ENCODE peak calls at places on chromosomes 12 and 14, in ten cellular contexts. Q, V, K, W, A, E, T, S, B and R are unnamed samples. For H3K9me3, the result is how much of the 10 kb centered on the place peaks cover.

GRCh38 chr14:51533160-51533559 is 118.5 kb upstream of the FRMD6 start:
- DNase-seq in Q (no peak), V (no peak), K (no peak), W (no peak), A (no peak), E (no peak), T (no peak), S (no peak), B (no peak), R (no peak)

GRCh38 chr14:68797180-68797670 is 4.4 kb upstream of the ZFP36L1 start:
- DNase-seq in Q (no peak), V (no peak), K (peak), W (no peak), A (no peak), E (no peak), T (no peak), S (no peak), B (peak), R (no peak)

GRCh38 chr12:64187370-64187769 is 34.7 kb downstream of the KICS2 start:
- DNase-seq in Q (no peak), V (no peak), K (no peak), W (no peak), A (no peak), E (no peak), T (no peak), S (no peak), B (no peak), R (no peak)

GRCh38 chr14:80055912-80056801 is 155.1 kb downstream of the DIO2 start:
- DNase-seq in Q (no peak), V (no peak), K (peak), W (peak), A (peak), E (no peak), T (peak), S (no peak), B (peak), R (no peak)

GRCh38 chr14:38255408-38255672 is 553 bp downstream of the CLEC14A start:
- DNase-seq in Q (no peak), V (peak), K (no peak), W (no peak), A (no peak), E (peak), T (no peak), S (peak), B (no peak), R (peak)

GRCh38 chr12:20367731-20368652 is at the start of gene PDE3A:
- DNase-seq in Q (peak), V (peak), K (peak), W (no peak), A (peak), E (peak), T (peak), S (peak), B (peak), R (peak)

GRCh38 chr12:101967506-101967905 is 90.1 kb downstream of the DRAM1 start:
- DNase-seq in Q (no peak), V (no peak), K (no peak), W (no peak), A (no peak), E (no peak), T (no peak), S (no peak), B (no peak), R (no peak)

GRCh38 chr12:8078400-8078799 is 3.7 kb upstream of the NECAP1 start:
- DNase-seq in Q (no peak), V (no peak), K (peak), W (peak), A (peak), E (no peak), T (no peak), S (no peak), B (no peak), R (no peak)

GRCh38 chr14:74562515-74563232 is 49.4 kb downstream of the LTBP2 start:
- DNase-seq in Q (no peak), V (peak), K (no peak), W (no peak), A (no peak), E (no peak), T (no peak), S (no peak), B (no peak), R (no peak)

GRCh38 chr14:92475451-92476187 is 38.0 kb upstream of the RIN3 start:
- DNase-seq in Q (peak), V (peak), K (no peak), W (no peak), A (peak), E (peak), T (no peak), S (no peak), B (no peak), R (peak)

GRCh38 chr12:132713123-132713522 is 2.5 kb downstream of the PGAM5 start:
- DNase-seq in Q (no peak), V (no peak), K (no peak), W (no peak), A (no peak), E (no peak), T (no peak), S (no peak), B (no peak), R (no peak)

GRCh38 chr12:132708150-132708549 is 2.5 kb upstream of the PGAM5 start:
- DNase-seq in Q (no peak), V (no peak), K (no peak), W (no peak), A (no peak), E (no peak), T (no peak), S (no peak), B (no peak), R (no peak)

GRCh38 chr12:132711169-132711843 is 664 bp downstream of the PGAM5 start:
- DNase-seq in Q (no peak), V (no peak), K (peak), W (no peak), A (peak), E (peak), T (no peak), S (peak), B (peak), R (no peak)

GRCh38 chr12:132710062-132710421 is 600 bp upstream of the PGAM5 start:
- DNase-seq in Q (no peak), V (no peak), K (peak), W (no peak), A (no peak), E (no peak), T (no peak), S (no peak), B (peak), R (peak)

GRCh38 chr12:132710422-132711168 is at the start of gene PGAM5:
- DNase-seq in Q (peak), V (peak), K (peak), W (peak), A (peak), E (peak), T (peak), S (peak), B (peak), R (peak)
- TF ChIP-seq CTCF in Q (no peak), V (no peak), K (no peak), W (no peak), A (no peak), E (no peak), T (no peak), S (no peak), B (no peak), R (no peak)

DNA sequence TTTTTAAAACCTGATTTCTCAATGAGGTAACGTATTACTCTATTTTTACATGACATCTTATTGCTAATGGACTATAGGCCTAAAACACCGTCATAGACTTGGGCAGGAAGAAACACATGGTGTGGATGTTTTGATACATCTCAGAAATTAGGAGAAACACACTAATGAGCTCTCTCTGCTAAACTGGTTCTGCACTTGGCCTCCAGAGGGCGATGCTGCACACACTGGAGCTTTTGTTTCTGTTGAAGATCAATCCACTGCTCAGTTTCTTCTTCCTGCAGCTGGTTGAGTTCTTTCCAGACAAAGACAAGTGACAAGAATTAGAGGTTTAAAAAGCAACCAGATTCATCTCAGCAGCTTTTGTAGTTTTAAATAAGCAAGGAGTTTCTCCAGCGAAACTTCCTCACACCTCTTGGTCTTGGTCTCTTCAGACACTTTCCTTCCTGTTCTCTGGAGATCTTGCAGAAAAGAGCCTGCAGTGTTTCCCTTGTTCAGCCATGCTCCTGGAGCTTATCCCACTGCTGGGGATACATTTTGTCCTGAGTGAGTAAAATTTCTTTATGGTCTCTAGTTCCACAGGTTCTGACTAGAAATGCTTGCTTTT is 178.5 kb upstream of the OR4E1 start:
- DNase-seq in Q (peak), V (peak), K (peak), W (no peak), A (peak), E (no peak), T (no peak), S (peak), B (peak), R (no peak)
- H3K4me3 ChIP-seq in Q (no peak), V (no peak), K (no peak), W (no peak), A (no peak), E (no peak), T (no peak), S (no peak), B (no peak), R (peak)

GRCh38 chr12:130427381-130427887 is 89.7 kb downstream of the PIWIL1 start:
- DNase-seq in Q (no peak), V (no peak), K (no peak), W (no peak), A (peak), E (peak), T (no peak), S (no peak), B (peak), R (no peak)

GRCh38 chr12:130424858-130425697 is 87.4 kb downstream of the PIWIL1 start:
- DNase-seq in Q (no peak), V (no peak), K (no peak), W (no peak), A (peak), E (no peak), T (no peak), S (no peak), B (peak), R (no peak)

GRCh38 chr12:130429656-130430505 is 92.2 kb downstream of the PIWIL1 start:
- DNase-seq in Q (no peak), V (no peak), K (no peak), W (no peak), A (no peak), E (peak), T (peak), S (no peak), B (no peak), R (no peak)

GRCh38 chr12:130425698-130426245 is 88.1 kb downstream of the PIWIL1 start:
- DNase-seq in Q (no peak), V (no peak), K (no peak), W (no peak), A (peak), E (no peak), T (no peak), S (no peak), B (peak), R (no peak)

DNA sequence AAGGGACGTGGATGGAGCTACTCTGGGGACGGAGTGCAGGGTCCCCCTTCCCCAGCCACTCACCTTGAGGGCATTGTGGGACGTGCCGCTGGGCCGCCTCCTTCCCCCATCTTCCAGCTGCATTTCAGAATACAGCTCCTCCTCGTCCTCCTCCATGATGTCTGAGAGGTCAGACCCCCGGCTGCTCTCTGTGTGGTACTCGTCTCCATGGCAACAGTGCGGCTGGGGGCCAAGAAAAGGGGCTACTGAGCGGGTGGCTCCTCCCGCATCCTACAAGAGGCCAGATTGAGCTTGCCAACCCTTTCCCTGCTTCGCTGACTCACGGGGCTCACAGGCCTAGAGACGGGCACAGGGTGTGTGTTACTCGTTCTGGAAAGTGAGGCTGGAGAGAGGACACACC is 90.4 kb downstream of the PIWIL1 start:
- DNase-seq in Q (no peak), V (no peak), K (peak), W (no peak), A (peak), E (peak), T (no peak), S (no peak), B (no peak), R (no peak)
- H3K9me3 ChIP-seq in Q (under half), V (under half), K (under half), W (half or more), A (under half), E (under half), T (under half), S (under half), B (under half), R (under half)

DNA sequence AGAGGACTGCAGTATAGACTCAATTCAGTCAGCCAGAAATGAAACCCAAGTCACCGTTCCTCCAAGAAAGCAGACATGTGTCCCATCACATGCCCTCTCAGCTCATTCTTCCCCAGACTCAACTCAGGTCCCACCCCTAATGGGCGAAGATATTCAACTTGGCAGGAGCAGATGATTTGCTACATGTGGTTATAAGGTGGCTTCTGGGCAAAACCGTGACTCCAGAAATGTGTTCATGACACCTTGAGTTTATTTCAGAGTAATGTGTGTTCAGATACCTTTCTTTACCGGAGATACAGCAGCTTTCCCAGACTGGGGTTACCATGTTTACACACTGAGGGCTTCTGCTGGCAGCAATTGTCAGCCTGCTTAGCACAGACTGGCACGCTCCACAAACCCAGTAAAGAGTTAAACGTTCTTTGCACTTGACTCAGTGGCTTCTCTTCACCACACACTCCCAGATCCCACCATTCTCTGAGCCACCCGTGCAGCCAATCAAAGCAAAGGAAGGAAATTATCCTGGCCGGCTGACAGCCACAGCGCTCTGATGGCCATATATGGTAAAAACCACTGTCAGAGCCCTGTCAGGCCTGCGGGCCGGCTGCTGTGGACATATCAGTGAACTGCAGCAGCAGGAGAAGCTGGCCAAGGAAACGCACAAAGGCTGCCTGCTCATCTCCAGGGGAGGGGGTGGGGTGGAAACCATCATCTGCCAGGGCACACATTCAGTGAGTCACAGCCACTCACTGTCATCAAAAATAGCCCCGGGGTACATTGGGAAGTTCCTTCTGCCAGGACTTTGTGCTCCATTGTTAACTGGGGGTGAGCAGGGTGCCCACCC is 39.9 kb downstream of the CORO1C start:
- DNase-seq in Q (peak), V (peak), K (peak), W (peak), A (peak), E (peak), T (peak), S (peak), B (peak), R (peak)
- TF ChIP-seq CTCF in Q (peak), V (peak), K (peak), W (peak), A (peak), E (peak), T (peak), S (peak), B (peak), R (peak)

DNA sequence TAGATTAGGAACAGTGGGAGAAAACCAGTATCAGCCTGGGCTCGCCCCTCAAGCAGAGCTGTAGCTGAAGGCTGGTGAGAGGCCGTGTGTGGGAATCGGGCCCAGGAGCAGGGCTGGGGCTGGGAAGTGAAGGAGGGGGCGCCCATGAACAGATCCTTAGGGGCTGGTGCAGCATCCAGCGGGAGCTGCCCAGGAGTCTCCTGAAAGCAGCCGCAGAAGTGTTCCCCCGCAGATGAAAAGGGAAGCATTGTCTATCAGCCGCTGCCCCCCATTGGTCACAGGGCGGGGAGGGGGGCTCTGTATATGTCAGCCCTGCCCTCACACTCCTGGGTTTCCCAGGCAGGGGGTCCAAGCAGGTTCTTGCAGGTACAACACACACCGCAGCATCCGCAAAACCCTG is 15.6 kb upstream of the RFLNA start:
- DNase-seq in Q (no peak), V (no peak), K (no peak), W (no peak), A (no peak), E (no peak), T (no peak), S (no peak), B (no peak), R (no peak)
- H3K4me3 ChIP-seq in Q (no peak), V (no peak), K (no peak), W (no peak), A (no peak), E (no peak), T (no peak), S (no peak), B (no peak), R (no peak)

GRCh38 chr12:18583655-18584054 is 154.2 kb downstream of the PLCZ1 start:
- DNase-seq in Q (no peak), V (no peak), K (peak), W (no peak), A (no peak), E (no peak), T (no peak), S (no peak), B (no peak), R (no peak)
- H3K9me3 ChIP-seq in Q (under half), V (under half), K (under half), W (under half), A (under half), E (under half), T (under half), S (under half), B (under half), R (under half)

DNA sequence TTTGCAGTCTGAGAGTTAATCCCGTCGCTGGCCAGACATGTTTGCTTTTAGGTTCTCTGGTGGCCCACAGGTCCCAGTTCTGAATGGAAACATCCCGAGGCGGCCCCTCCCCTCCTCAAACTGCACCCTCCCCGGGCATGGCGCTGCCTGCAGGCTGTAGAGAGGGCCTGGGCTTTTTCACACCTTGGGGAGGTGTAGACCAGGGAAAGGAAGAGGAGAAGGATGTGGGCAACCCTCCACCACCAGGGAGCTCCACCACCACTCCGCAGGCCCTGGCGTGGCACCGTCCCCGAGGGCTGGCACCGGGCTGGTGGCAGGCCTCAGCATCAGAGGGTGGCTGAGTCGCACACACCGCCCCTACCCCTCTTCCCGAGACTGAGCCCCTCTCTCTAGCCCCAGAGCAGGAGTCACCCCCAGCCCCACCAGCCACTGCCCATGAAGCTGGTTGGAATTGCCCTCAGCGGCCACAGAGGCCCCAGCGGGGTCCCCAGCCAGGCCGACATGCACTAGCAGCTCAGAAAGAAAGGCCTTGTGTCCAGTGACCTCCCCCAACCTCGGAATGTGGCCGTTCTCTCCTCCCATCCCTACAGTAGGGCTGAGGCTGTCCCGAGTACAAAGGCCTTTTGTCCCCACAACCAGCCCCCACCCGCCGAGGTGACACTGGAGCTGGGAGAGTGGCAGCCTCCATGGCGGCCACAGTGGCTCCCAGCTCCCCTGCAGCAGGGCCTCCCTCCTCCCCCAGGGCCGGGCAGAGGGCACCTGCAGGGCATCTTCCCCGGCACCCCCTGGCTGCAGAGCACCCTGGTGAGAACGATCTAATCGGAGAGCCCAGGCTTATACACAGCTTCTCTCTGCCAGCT is 23.5 kb upstream of the INF2 start:
- DNase-seq in Q (no peak), V (no peak), K (peak), W (no peak), A (peak), E (peak), T (peak), S (no peak), B (peak), R (no peak)
- TF ChIP-seq CTCF in Q (peak), V (peak), K (peak), W (peak), A (peak), E (peak), T (peak), S (peak), B (peak), R (peak)

DNA sequence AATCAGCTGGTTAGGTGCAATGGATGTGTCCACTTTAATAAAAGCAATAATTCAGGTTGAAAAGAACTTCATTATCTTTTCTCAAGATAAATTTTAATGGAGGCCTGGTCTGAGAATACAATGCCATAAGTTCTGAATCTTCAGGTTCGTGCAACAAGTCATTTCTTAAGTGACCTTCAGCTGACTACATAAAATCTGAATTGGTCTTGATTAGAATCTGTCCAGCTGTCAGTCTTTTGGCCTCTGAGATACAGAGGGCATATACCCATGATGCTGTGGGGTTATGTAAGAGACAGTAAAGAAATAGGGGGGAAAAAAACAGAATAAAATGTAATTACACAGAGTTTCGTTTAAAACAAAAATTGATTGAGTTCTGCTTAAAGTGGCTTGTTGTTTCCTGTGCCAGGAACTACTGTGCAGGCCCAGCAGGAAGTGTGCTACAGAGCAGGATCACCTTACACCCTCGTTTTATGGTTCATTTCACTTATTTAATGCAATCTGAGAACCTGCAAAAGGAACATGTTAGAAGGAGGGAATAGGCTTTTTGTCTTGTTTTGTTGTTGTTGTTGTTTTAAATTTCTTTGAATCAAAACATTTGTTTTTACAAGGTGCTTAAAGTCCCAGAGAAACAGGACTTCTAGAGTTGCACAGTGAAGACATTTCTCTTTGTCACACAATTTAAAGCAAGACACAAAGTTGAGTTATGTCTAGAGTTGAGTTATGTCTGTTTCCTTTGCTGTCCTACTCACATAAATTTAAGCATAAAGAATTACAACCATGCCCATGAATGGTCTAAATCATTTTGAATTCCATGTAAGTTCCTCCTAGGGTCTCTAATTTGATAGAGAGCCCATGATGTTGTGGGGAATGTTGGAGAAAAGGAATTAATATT is 64.2 kb downstream of the LGR5 start:
- DNase-seq in Q (no peak), V (no peak), K (peak), W (no peak), A (no peak), E (no peak), T (no peak), S (no peak), B (no peak), R (no peak)
- H3K4me3 ChIP-seq in Q (no peak), V (no peak), K (peak), W (no peak), A (no peak), E (no peak), T (no peak), S (no peak), B (no peak), R (no peak)

GRCh38 chr14:84707830-84708229 is 822.1 kb upstream of the FLRT2 start:
- DNase-seq in Q (no peak), V (no peak), K (peak), W (no peak), A (no peak), E (no peak), T (no peak), S (no peak), B (no peak), R (no peak)
- H3K9me3 ChIP-seq in Q (under half), V (under half), K (under half), W (under half), A (under half), E (under half), T (under half), S (under half), B (under half), R (under half)